ENCODE peak calls at places on chromosomes 2 and 18, in eight cellular contexts. One of them, this sample, is unnamed.

GRCh38 chr2:10977636-10978035 is 65.9 kb downstream of the KCNF1 start:
- DNase-seq in tibial nerve: no peak
- DNase-seq in A549: no peak
- DNase-seq in IMR-90: no peak
- DNase-seq in cardiac fibroblast: no peak
- DNase-seq in HFF-Myc: no peak
- DNase-seq in AG20443: no peak
- DNase-seq in HS-5: no peak
- DNase-seq in this sample: no peak

GRCh38 chr2:146481629-146482028 is 1363.2 kb upstream of the ACVR2A start:
- DNase-seq in AG20443: peak; percentile 27
- DNase-seq in HFF-Myc: no peak
- DNase-seq in cardiac fibroblast: peak; percentile 21
- DNase-seq in HS-5: peak; percentile 44
- DNase-seq in A549: no peak
- DNase-seq in tibial nerve: no peak
- DNase-seq in IMR-90: peak; percentile 52
- DNase-seq in this sample: no peak

GRCh38 chr18:25732862-25733261 is 357.6 kb downstream of the SS18 start:
- DNase-seq in tibial nerve: no peak
- DNase-seq in IMR-90: no peak
- DNase-seq in cardiac fibroblast: no peak
- DNase-seq in AG20443: no peak
- DNase-seq in HFF-Myc: no peak
- DNase-seq in A549: no peak
- DNase-seq in HS-5: no peak
- DNase-seq in this sample: no peak

GRCh38 chr18:28411806-28412205 is 234.9 kb upstream of the CDH2 start:
- DNase-seq in HS-5: no peak
- DNase-seq in HFF-Myc: no peak
- DNase-seq in tibial nerve: no peak
- DNase-seq in cardiac fibroblast: peak; percentile 66
- DNase-seq in IMR-90: no peak
- DNase-seq in A549: no peak
- DNase-seq in AG20443: peak; percentile 73
- DNase-seq in this sample: no peak

GRCh38 chr2:1886405-1886992 is 142.2 kb upstream of the PXDN start:
- DNase-seq in AG20443: peak; percentile 81
- DNase-seq in A549: peak; percentile 81
- DNase-seq in HS-5: no peak
- DNase-seq in HFF-Myc: no peak
- DNase-seq in cardiac fibroblast: peak; percentile 71
- DNase-seq in IMR-90: peak; percentile 66
- DNase-seq in tibial nerve: peak; percentile 42
- DNase-seq in this sample: no peak

GRCh38 chr2:159034728-159035127 is 66.3 kb downstream of the TANC1 start:
- DNase-seq in tibial nerve: no peak
- DNase-seq in AG20443: no peak
- DNase-seq in HS-5: no peak
- DNase-seq in HFF-Myc: no peak
- DNase-seq in cardiac fibroblast: no peak
- DNase-seq in A549: no peak
- DNase-seq in IMR-90: no peak
- DNase-seq in this sample: no peak

GRCh38 chr2:150480241-150480640 is 7.2 kb downstream of the RND3 start:
- DNase-seq in AG20443: peak; percentile 30
- DNase-seq in cardiac fibroblast: no peak
- DNase-seq in HFF-Myc: no peak
- DNase-seq in tibial nerve: no peak
- DNase-seq in A549: no peak
- DNase-seq in HS-5: no peak
- DNase-seq in IMR-90: peak; percentile 81
- DNase-seq in this sample: no peak

GRCh38 chr2:31694444-31694843 is 113.7 kb upstream of the SRD5A2 start:
- DNase-seq in cardiac fibroblast: peak; percentile 9
- DNase-seq in tibial nerve: no peak
- DNase-seq in HFF-Myc: no peak
- DNase-seq in A549: peak; percentile 57
- DNase-seq in IMR-90: peak; percentile 8
- DNase-seq in AG20443: no peak
- DNase-seq in HS-5: no peak
- DNase-seq in this sample: no peak

GRCh38 chr18:7617738-7618422 is 50.8 kb downstream of the PTPRM start:
- DNase-seq in HFF-Myc: peak; percentile 89
- DNase-seq in AG20443: peak; percentile 63
- DNase-seq in IMR-90: peak; percentile 70
- DNase-seq in HS-5: peak; percentile 53
- DNase-seq in tibial nerve: peak; percentile 28
- DNase-seq in cardiac fibroblast: peak; percentile 80
- DNase-seq in A549: no peak
- DNase-seq in this sample: no peak

GRCh38 chr18:25351773-25352628 is at the start of gene ZNF521:
- DNase-seq in HFF-Myc: peak; percentile 71
- DNase-seq in AG20443: peak; percentile 93
- DNase-seq in tibial nerve: peak; percentile 77
- DNase-seq in cardiac fibroblast: peak; percentile 92
- DNase-seq in HS-5: peak; percentile 68
- DNase-seq in A549: peak; percentile 33
- DNase-seq in IMR-90: peak; percentile 92
- DNase-seq in this sample: peak; percentile 84

GRCh38 chr2:129118296-129118695 is 799.6 kb upstream of the HS6ST1 start:
- DNase-seq in AG20443: no peak
- DNase-seq in HS-5: no peak
- DNase-seq in IMR-90: no peak
- DNase-seq in cardiac fibroblast: no peak
- DNase-seq in A549: no peak
- DNase-seq in tibial nerve: no peak
- DNase-seq in HFF-Myc: no peak
- DNase-seq in this sample: no peak

GRCh38 chr18:3806656-3807055 is 356.7 kb downstream of the TGIF1 start:
- DNase-seq in cardiac fibroblast: no peak
- DNase-seq in AG20443: no peak
- DNase-seq in IMR-90: no peak
- DNase-seq in A549: no peak
- DNase-seq in HS-5: no peak
- DNase-seq in HFF-Myc: no peak
- DNase-seq in tibial nerve: no peak
- DNase-seq in this sample: no peak

GRCh38 chr2:12612646-12613045 is 104.1 kb upstream of the TRIB2 start:
- DNase-seq in cardiac fibroblast: no peak
- DNase-seq in HFF-Myc: no peak
- DNase-seq in IMR-90: no peak
- DNase-seq in tibial nerve: no peak
- DNase-seq in AG20443: no peak
- DNase-seq in A549: no peak
- DNase-seq in HS-5: no peak
- DNase-seq in this sample: no peak